ENCODE peak calls at places on chromosome 14, in four cellular contexts. P, K, B and J are unnamed samples.

GRCh38 chr14:96576359-96576758 is 74.2 kb downstream of the PAPOLA start:
- ATAC-seq in B (no peak), K (no peak), P (no peak), J (peak)

GRCh38 chr14:101442451-101442850 is 118.8 kb upstream of the DIO3 start:
- ATAC-seq in K (peak), P (peak), B (peak), J (no peak)

GRCh38 chr14:66501592-66501991 is 6.4 kb upstream of the GPHN start:
- ATAC-seq in K (no peak), P (no peak), B (no peak), J (no peak)

GRCh38 chr14:49876563-49877127 is 16.2 kb upstream of the ARF6 start:
- ATAC-seq in B (no peak), P (no peak), K (no peak), J (no peak)

GRCh38 chr14:89779707-89780106 is 174.8 kb downstream of the EFCAB11 start:
- ATAC-seq in B (no peak), K (peak), P (no peak), J (no peak)

GRCh38 chr14:47929334-47929733 is 253.9 kb upstream of the MDGA2 start:
- ATAC-seq in P (no peak), B (no peak), K (no peak), J (peak)

GRCh38 chr14:96751505-96751904 is 45.7 kb upstream of the VRK1 start:
- ATAC-seq in P (no peak), B (no peak), K (no peak), J (no peak)

GRCh38 chr14:31277085-31277484 is 69.5 kb upstream of the HECTD1 start:
- ATAC-seq in K (no peak), P (no peak), B (no peak), J (no peak)

GRCh38 chr14:100825691-100826331 is at the start of gene MEG3:
- ATAC-seq in B (peak), K (no peak), P (no peak), J (no peak)

GRCh38 chr14:88005050-88005481 is at the start of gene GPR65:
- ATAC-seq in P (peak), B (peak), K (no peak), J (peak)

GRCh38 chr14:57502581-57503254 is 9.1 kb upstream of the CCDC198 start:
- ATAC-seq in P (no peak), B (peak), K (no peak), J (peak)

GRCh38 chr14:64788706-64789105 is 84.5 kb downstream of the PLEKHG3 start:
- ATAC-seq in P (no peak), B (no peak), K (no peak), J (no peak)

GRCh38 chr14:63933110-63933509 is 80.3 kb downstream of the SYNE2 start:
- ATAC-seq in P (peak), B (no peak), K (no peak), J (no peak)

GRCh38 chr14:32414808-32415255 is 85.7 kb downstream of the AKAP6 start:
- ATAC-seq in K (no peak), B (no peak), P (no peak), J (no peak)

GRCh38 chr14:73238262-73238852 is 1.1 kb downstream of the PAPLN start:
- ATAC-seq in K (no peak), B (peak), P (no peak), J (no peak)

GRCh38 chr14:65278589-65278988 is 133.9 kb upstream of the FUT8 start:
- ATAC-seq in P (no peak), B (no peak), K (no peak), J (no peak)

GRCh38 chr14:69360438-69361108 is 37.5 kb downstream of the ERH start:
- ATAC-seq in K (no peak), B (no peak), P (no peak), J (peak)

GRCh38 chr14:35808076-35808657 is 928 bp downstream of the RALGAPA1 start:
- ATAC-seq in B (no peak), P (no peak), K (peak), J (no peak)

GRCh38 chr14:71155743-71156142 is 248.5 kb downstream of the PCNX1 start:
- ATAC-seq in B (peak), K (no peak), P (no peak), J (no peak)

GRCh38 chr14:35213869-35214387 is 78.3 kb upstream of the PSMA6 start:
- ATAC-seq in B (peak), K (no peak), P (no peak), J (no peak)

GRCh38 chr14:104665092-104665662 is 24.2 kb upstream of the INF2 start:
- ATAC-seq in P (peak), K (peak), B (peak), J (no peak)

GRCh38 chr14:105177082-105177481 is 4.0 kb downstream of the NUDT14 start:
- ATAC-seq in K (no peak), B (no peak), P (no peak), J (no peak)

GRCh38 chr14:61391119-61391518 is 69.7 kb downstream of the PRKCH start:
- ATAC-seq in K (no peak), P (no peak), B (no peak), J (no peak)

GRCh38 chr14:62002636-62003035 is 240.4 kb downstream of the SNAPC1 start:
- ATAC-seq in K (no peak), P (no peak), B (no peak), J (peak)

GRCh38 chr14:70188608-70189540 is at the start of gene SLC8A3:
- ATAC-seq in P (peak), K (no peak), B (no peak), J (peak)

GRCh38 chr14:64476438-64476837 is 11.1 kb downstream of the AKAP5 start:
- ATAC-seq in P (no peak), B (no peak), K (no peak), J (no peak)

GRCh38 chr14:99529899-99530298 is 48.7 kb downstream of the CCNK start:
- ATAC-seq in B (no peak), K (no peak), P (no peak), J (no peak)

GRCh38 chr14:53501361-53502320 is 348.5 kb upstream of the DDHD1 start:
- ATAC-seq in P (no peak), K (no peak), B (peak), J (no peak)